ENCODE peak calls at places on chromosomes 12 and 14, in nine cellular contexts. One of them, this sample, is unnamed.
A peak's percentile ranks its signal among the peaks of the same experiment; 100 is the strongest.

GRCh38 chr14:54023027-54023426 is 66.4 kb upstream of the BMP4 start:
- DNase-seq in brain microvascular endothelial cell: no peak
- DNase-seq in uterus: no peak
- DNase-seq in ovary: no peak
- DNase-seq in K562: no peak
- DNase-seq in adrenal gland: no peak
- DNase-seq in stomach: no peak
- DNase-seq in thoracic aorta: no peak
- DNase-seq in foreskin keratinocyte: no peak
- DNase-seq in this sample: no peak

GRCh38 chr12:122878780-122879612 is 16.9 kb downstream of the VPS37B start:
- DNase-seq in brain microvascular endothelial cell: no peak
- DNase-seq in uterus: no peak
- DNase-seq in ovary: no peak
- DNase-seq in K562: no peak
- DNase-seq in adrenal gland: no peak
- DNase-seq in stomach: peak; percentile 24
- DNase-seq in thoracic aorta: no peak
- DNase-seq in foreskin keratinocyte: no peak
- DNase-seq in this sample: no peak

GRCh38 chr12:80553316-80553715 is 109.3 kb downstream of the PTPRQ start:
- DNase-seq in brain microvascular endothelial cell: peak; percentile 81
- DNase-seq in uterus: no peak
- DNase-seq in ovary: no peak
- DNase-seq in K562: no peak
- DNase-seq in adrenal gland: peak; percentile 3
- DNase-seq in stomach: no peak
- DNase-seq in thoracic aorta: no peak
- DNase-seq in foreskin keratinocyte: peak; percentile 70
- DNase-seq in this sample: no peak

GRCh38 chr14:82070040-82070439 is 536.4 kb upstream of the SEL1L start:
- DNase-seq in brain microvascular endothelial cell: no peak
- DNase-seq in uterus: no peak
- DNase-seq in ovary: no peak
- DNase-seq in K562: no peak
- DNase-seq in adrenal gland: no peak
- DNase-seq in stomach: no peak
- DNase-seq in thoracic aorta: no peak
- DNase-seq in foreskin keratinocyte: no peak
- DNase-seq in this sample: no peak

GRCh38 chr12:31850268-31850667 is 108.9 kb upstream of the RESF1 start:
- DNase-seq in brain microvascular endothelial cell: no peak
- DNase-seq in uterus: no peak
- DNase-seq in ovary: no peak
- DNase-seq in K562: no peak
- DNase-seq in adrenal gland: no peak
- DNase-seq in stomach: no peak
- DNase-seq in thoracic aorta: no peak
- DNase-seq in foreskin keratinocyte: no peak
- DNase-seq in this sample: no peak

GRCh38 chr12:95624544-95624943 is 73.3 kb upstream of the USP44 start:
- DNase-seq in brain microvascular endothelial cell: peak; percentile 71
- DNase-seq in uterus: no peak
- DNase-seq in ovary: no peak
- DNase-seq in K562: no peak
- DNase-seq in adrenal gland: no peak
- DNase-seq in stomach: peak; percentile 36
- DNase-seq in thoracic aorta: no peak
- DNase-seq in foreskin keratinocyte: no peak
- DNase-seq in this sample: no peak

GRCh38 chr14:32233292-32233691 is 30.2 kb upstream of the RNU6-8 start:
- DNase-seq in brain microvascular endothelial cell: peak; percentile 23
- DNase-seq in uterus: no peak
- DNase-seq in ovary: no peak
- DNase-seq in K562: no peak
- DNase-seq in adrenal gland: no peak
- DNase-seq in stomach: no peak
- DNase-seq in thoracic aorta: no peak
- DNase-seq in foreskin keratinocyte: no peak
- DNase-seq in this sample: no peak

GRCh38 chr12:121009744-121010143 is 6.5 kb downstream of the C12orf43 start:
- DNase-seq in brain microvascular endothelial cell: peak; percentile 53
- DNase-seq in uterus: no peak
- DNase-seq in ovary: no peak
- DNase-seq in K562: no peak
- DNase-seq in adrenal gland: no peak
- DNase-seq in stomach: peak; percentile 76
- DNase-seq in thoracic aorta: no peak
- DNase-seq in foreskin keratinocyte: peak; percentile 32
- DNase-seq in this sample: no peak

GRCh38 chr14:65238456-65238855 is 136.1 kb upstream of the MAX start:
- DNase-seq in brain microvascular endothelial cell: peak; percentile 72
- DNase-seq in uterus: no peak
- DNase-seq in ovary: no peak
- DNase-seq in K562: no peak
- DNase-seq in adrenal gland: peak; percentile 73
- DNase-seq in stomach: no peak
- DNase-seq in thoracic aorta: no peak
- DNase-seq in foreskin keratinocyte: peak; percentile 62
- DNase-seq in this sample: no peak

GRCh38 chr12:52857500-52857899 is 8.7 kb upstream of the KRT78 start:
- DNase-seq in brain microvascular endothelial cell: no peak
- DNase-seq in uterus: no peak
- DNase-seq in ovary: no peak
- DNase-seq in K562: no peak
- DNase-seq in adrenal gland: no peak
- DNase-seq in stomach: no peak
- DNase-seq in thoracic aorta: no peak
- DNase-seq in foreskin keratinocyte: peak; percentile 81
- DNase-seq in this sample: no peak

GRCh38 chr14:61477845-61478438 is 156.6 kb downstream of the PRKCH start:
- DNase-seq in brain microvascular endothelial cell: peak; percentile 47
- DNase-seq in uterus: no peak
- DNase-seq in ovary: peak; percentile 60
- DNase-seq in K562: no peak
- DNase-seq in adrenal gland: peak; percentile 95
- DNase-seq in stomach: peak; percentile 89
- DNase-seq in thoracic aorta: no peak
- DNase-seq in foreskin keratinocyte: no peak
- DNase-seq in this sample: peak; percentile 88

GRCh38 chr14:72744416-72745120 is 149.3 kb downstream of the DPF3 start:
- DNase-seq in brain microvascular endothelial cell: no peak
- DNase-seq in uterus: no peak
- DNase-seq in ovary: no peak
- DNase-seq in K562: no peak
- DNase-seq in adrenal gland: no peak
- DNase-seq in stomach: peak; percentile 9
- DNase-seq in thoracic aorta: no peak
- DNase-seq in foreskin keratinocyte: no peak
- DNase-seq in this sample: no peak

GRCh38 chr12:118046430-118046829 is 14.5 kb downstream of the WSB2 start:
- DNase-seq in brain microvascular endothelial cell: no peak
- DNase-seq in uterus: no peak
- DNase-seq in ovary: no peak
- DNase-seq in K562: no peak
- DNase-seq in adrenal gland: peak; percentile 53
- DNase-seq in stomach: no peak
- DNase-seq in thoracic aorta: no peak
- DNase-seq in foreskin keratinocyte: no peak
- DNase-seq in this sample: no peak

GRCh38 chr12:15757553-15758255 is 31.5 kb downstream of the EPS8 start:
- DNase-seq in brain microvascular endothelial cell: peak; percentile 91
- DNase-seq in uterus: no peak
- DNase-seq in ovary: no peak
- DNase-seq in K562: no peak
- DNase-seq in adrenal gland: peak; percentile 23
- DNase-seq in stomach: peak; percentile 29
- DNase-seq in thoracic aorta: peak; percentile 6
- DNase-seq in foreskin keratinocyte: peak; percentile 90
- DNase-seq in this sample: no peak

GRCh38 chr12:105294886-105295479 is 35.5 kb upstream of the C12orf75 start:
- DNase-seq in brain microvascular endothelial cell: no peak
- DNase-seq in uterus: no peak
- DNase-seq in ovary: no peak
- DNase-seq in K562: no peak
- DNase-seq in adrenal gland: no peak
- DNase-seq in stomach: no peak
- DNase-seq in thoracic aorta: no peak
- DNase-seq in foreskin keratinocyte: peak; percentile 34
- DNase-seq in this sample: no peak

GRCh38 chr12:74317078-74317581 is 220.5 kb upstream of the ATXN7L3B start:
- DNase-seq in brain microvascular endothelial cell: peak; percentile 78
- DNase-seq in uterus: peak; percentile 17
- DNase-seq in ovary: peak; percentile 80
- DNase-seq in K562: peak; percentile 55
- DNase-seq in adrenal gland: no peak
- DNase-seq in stomach: no peak
- DNase-seq in thoracic aorta: no peak
- DNase-seq in foreskin keratinocyte: peak; percentile 28
- DNase-seq in this sample: peak; percentile 44

GRCh38 chr14:44895716-44896115 is 66.0 kb downstream of the KLHL28 start:
- DNase-seq in brain microvascular endothelial cell: peak; percentile 69
- DNase-seq in uterus: no peak
- DNase-seq in ovary: no peak
- DNase-seq in K562: no peak
- DNase-seq in adrenal gland: no peak
- DNase-seq in stomach: no peak
- DNase-seq in thoracic aorta: no peak
- DNase-seq in foreskin keratinocyte: peak; percentile 82
- DNase-seq in this sample: no peak

GRCh38 chr12:108633534-108634224 is at the start of gene SELPLG:
- DNase-seq in brain microvascular endothelial cell: no peak
- DNase-seq in uterus: no peak
- DNase-seq in ovary: peak; percentile 31
- DNase-seq in K562: peak; percentile 40
- DNase-seq in adrenal gland: peak; percentile 60
- DNase-seq in stomach: peak; percentile 69
- DNase-seq in thoracic aorta: no peak
- DNase-seq in foreskin keratinocyte: no peak
- DNase-seq in this sample: peak; percentile 84

GRCh38 chr12:41225179-41225578 is 37.1 kb downstream of the PDZRN4 start:
- DNase-seq in brain microvascular endothelial cell: no peak
- DNase-seq in uterus: no peak
- DNase-seq in ovary: no peak
- DNase-seq in K562: no peak
- DNase-seq in adrenal gland: no peak
- DNase-seq in stomach: no peak
- DNase-seq in thoracic aorta: no peak
- DNase-seq in foreskin keratinocyte: no peak
- DNase-seq in this sample: no peak

GRCh38 chr12:32891956-32892355 is 4.6 kb downstream of the PKP2 start:
- DNase-seq in brain microvascular endothelial cell: peak; percentile 20
- DNase-seq in uterus: no peak
- DNase-seq in ovary: no peak
- DNase-seq in K562: no peak
- DNase-seq in adrenal gland: no peak
- DNase-seq in stomach: no peak
- DNase-seq in thoracic aorta: no peak
- DNase-seq in foreskin keratinocyte: peak; percentile 81
- DNase-seq in this sample: no peak

GRCh38 chr12:30725739-30726138 is 29.0 kb downstream of the CAPRIN2 start:
- DNase-seq in brain microvascular endothelial cell: peak; percentile 50
- DNase-seq in uterus: no peak
- DNase-seq in ovary: no peak
- DNase-seq in K562: peak; percentile 15
- DNase-seq in adrenal gland: peak; percentile 7
- DNase-seq in stomach: no peak
- DNase-seq in thoracic aorta: no peak
- DNase-seq in foreskin keratinocyte: peak; percentile 72
- DNase-seq in this sample: no peak
- H3K27ac ChIP-seq in brain microvascular endothelial cell: no peak overlapping the region
- H3K27ac ChIP-seq in uterus: no peak overlapping the region
- H3K27ac ChIP-seq in ovary: no peak overlapping the region
- H3K27ac ChIP-seq in K562: no peak overlapping the region
- H3K27ac ChIP-seq in adrenal gland: no peak overlapping the region
- H3K27ac ChIP-seq in stomach: no peak overlapping the region
- H3K27ac ChIP-seq in thoracic aorta: no peak overlapping the region
- H3K27ac ChIP-seq in foreskin keratinocyte: no peak overlapping the region
- H3K27ac ChIP-seq in this sample: no peak overlapping the region

DNA sequence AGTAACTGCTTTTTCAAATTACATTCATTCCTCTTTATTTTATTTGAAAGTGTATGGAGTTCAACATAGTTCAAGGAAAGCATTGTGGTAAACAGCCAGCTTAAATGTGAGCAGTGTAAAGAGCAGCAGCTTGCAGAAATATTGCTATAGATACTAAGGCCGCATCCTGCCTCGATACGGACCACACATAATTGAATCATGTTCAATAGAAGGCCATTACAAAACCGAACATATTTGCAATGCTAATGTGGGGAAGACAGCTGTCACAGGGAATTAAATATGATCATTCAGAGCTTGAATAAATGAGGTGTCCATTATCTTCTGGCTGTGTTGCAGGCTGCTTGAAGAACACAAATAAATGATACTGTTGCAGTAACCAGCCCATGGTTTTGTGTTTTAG is 173.1 kb downstream of the BRMS1L start:
- DNase-seq in brain microvascular endothelial cell: no peak
- DNase-seq in uterus: no peak
- DNase-seq in ovary: no peak
- DNase-seq in K562: no peak
- DNase-seq in adrenal gland: no peak
- DNase-seq in stomach: no peak
- DNase-seq in thoracic aorta: no peak
- DNase-seq in foreskin keratinocyte: no peak
- DNase-seq in this sample: no peak
- H3K27ac ChIP-seq in brain microvascular endothelial cell: no peak overlapping the region
- H3K27ac ChIP-seq in uterus: no peak overlapping the region
- H3K27ac ChIP-seq in ovary: no peak overlapping the region
- H3K27ac ChIP-seq in K562: no peak overlapping the region
- H3K27ac ChIP-seq in adrenal gland: no peak overlapping the region
- H3K27ac ChIP-seq in stomach: no peak overlapping the region
- H3K27ac ChIP-seq in thoracic aorta: no peak overlapping the region
- H3K27ac ChIP-seq in foreskin keratinocyte: no peak overlapping the region
- H3K27ac ChIP-seq in this sample: no peak overlapping the region

DNA sequence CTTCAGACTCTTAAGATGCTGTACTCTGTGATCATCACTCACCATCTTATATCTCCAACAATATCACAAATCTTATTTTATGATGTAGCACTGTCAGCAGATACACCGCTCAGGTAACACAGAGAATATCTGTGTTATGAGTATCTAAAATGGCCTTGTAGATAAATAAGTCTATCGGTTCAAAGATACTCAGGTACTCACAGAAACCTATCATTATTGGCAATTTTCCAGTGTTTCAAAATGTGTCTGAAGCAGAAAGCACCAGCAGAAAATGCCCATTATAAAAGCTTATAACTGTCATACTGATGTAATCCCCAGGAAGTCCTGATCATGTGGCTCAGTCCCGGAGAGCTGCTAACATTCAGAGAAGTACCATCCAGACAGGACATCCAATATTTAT is 190.6 kb upstream of the LMNTD1 start:
- DNase-seq in brain microvascular endothelial cell: no peak
- DNase-seq in uterus: no peak
- DNase-seq in ovary: no peak
- DNase-seq in K562: no peak
- DNase-seq in adrenal gland: no peak
- DNase-seq in stomach: no peak
- DNase-seq in thoracic aorta: no peak
- DNase-seq in foreskin keratinocyte: no peak
- DNase-seq in this sample: no peak
- H3K27ac ChIP-seq in brain microvascular endothelial cell: no peak overlapping the region
- H3K27ac ChIP-seq in uterus: no peak overlapping the region
- H3K27ac ChIP-seq in ovary: no peak overlapping the region
- H3K27ac ChIP-seq in K562: no peak overlapping the region
- H3K27ac ChIP-seq in adrenal gland: no peak overlapping the region
- H3K27ac ChIP-seq in stomach: no peak overlapping the region
- H3K27ac ChIP-seq in thoracic aorta: no peak overlapping the region
- H3K27ac ChIP-seq in foreskin keratinocyte: no peak overlapping the region
- H3K27ac ChIP-seq in this sample: no peak overlapping the region

GRCh38 chr12:107291018-107291417 is 197.7 kb upstream of the CRY1 start:
- DNase-seq in brain microvascular endothelial cell: no peak
- DNase-seq in uterus: no peak
- DNase-seq in ovary: no peak
- DNase-seq in K562: no peak
- DNase-seq in adrenal gland: no peak
- DNase-seq in stomach: no peak
- DNase-seq in thoracic aorta: no peak
- DNase-seq in foreskin keratinocyte: no peak
- DNase-seq in this sample: no peak
- H3K27ac ChIP-seq in brain microvascular endothelial cell: no peak overlapping the region
- H3K27ac ChIP-seq in uterus: no peak overlapping the region
- H3K27ac ChIP-seq in ovary: no peak overlapping the region
- H3K27ac ChIP-seq in K562: no peak overlapping the region
- H3K27ac ChIP-seq in adrenal gland: no peak overlapping the region
- H3K27ac ChIP-seq in stomach: no peak overlapping the region
- H3K27ac ChIP-seq in thoracic aorta: no peak overlapping the region
- H3K27ac ChIP-seq in foreskin keratinocyte: no peak overlapping the region
- H3K27ac ChIP-seq in this sample: no peak overlapping the region

This sample was measured in right cardiac atrium.